ENCODE peak calls at places on chromosomes 2 and 18, in five cellular contexts. R is stimulated activated CD4-positive, alpha-beta T cell treated with anti-CD3 and anti-CD28 coated beads, Interleukin-4, amount 100 ng/mL, for 24 hours; W is cardiac muscle cell; T is NCI-H69; A is occipital lobe. M is an unnamed sample.

GRCh38 chr2:236947896-236948295 is 137.8 kb upstream of the COPS8 start:
- DNase-seq in R (no peak), W (no peak), T (no peak), A (no peak), M (no peak)

GRCh38 chr2:58762176-58762781 is 521.2 kb upstream of the FANCL start:
- DNase-seq in R (no peak), W (peak), T (peak), A (peak), M (no peak)

GRCh38 chr2:215635071-215635787 is 199.4 kb upstream of the FN1 start:
- DNase-seq in R (no peak), W (no peak), T (no peak), A (no peak), M (no peak)

GRCh38 chr18:3511980-3512379 is 62.0 kb downstream of the TGIF1 start:
- DNase-seq in R (no peak), W (no peak), T (peak), A (no peak), M (no peak)

GRCh38 chr18:65753520-65753919 is 2.7 kb downstream of the CDH7 start:
- DNase-seq in R (no peak), W (peak), T (peak), A (peak), M (no peak)

GRCh38 chr2:49861821-49862220 is 707.5 kb upstream of the FSHR start:
- DNase-seq in R (no peak), W (no peak), T (no peak), A (no peak), M (no peak)

GRCh38 chr2:143083636-143084035 is 45.6 kb upstream of the ARHGAP15 start:
- DNase-seq in R (no peak), W (no peak), T (no peak), A (no peak), M (no peak)

GRCh38 chr2:222609391-222609790 is 46.5 kb downstream of the FARSB start:
- DNase-seq in R (no peak), W (no peak), T (no peak), A (no peak), M (no peak)

GRCh38 chr2:66515743-66516142 is 80.8 kb downstream of the MEIS1 start:
- DNase-seq in R (no peak), W (no peak), T (peak), A (no peak), M (no peak)

GRCh38 chr2:126876631-126877030 is 22.1 kb upstream of the TEX51 start:
- DNase-seq in R (no peak), W (no peak), T (no peak), A (no peak), M (no peak)

GRCh38 chr18:2303517-2304238 is 267.6 kb downstream of the METTL4 start:
- DNase-seq in R (no peak), W (peak), T (no peak), A (no peak), M (no peak)

GRCh38 chr2:223784221-223784772 is 53.1 kb downstream of the AP1S3 start:
- DNase-seq in R (no peak), W (no peak), T (no peak), A (no peak), M (no peak)

GRCh38 chr2:72144746-72145657 is 2.7 kb downstream of the CYP26B1 start:
- DNase-seq in R (no peak), W (peak), T (peak), A (no peak), M (peak)

GRCh38 chr2:148927010-148927409 is 52.0 kb downstream of the KIF5C start:
- DNase-seq in R (peak), W (no peak), T (peak), A (no peak), M (no peak)

GRCh38 chr2:39918886-39919285 is 139.8 kb upstream of the THUMPD2 start:
- DNase-seq in R (no peak), W (no peak), T (no peak), A (no peak), M (no peak)

GRCh38 chr2:150937030-150937429 is 324.6 kb downstream of the RBM43 start:
- DNase-seq in R (no peak), W (no peak), T (no peak), A (no peak), M (no peak)

GRCh38 chr2:228917195-228917594 is 353.9 kb downstream of the PID1 start:
- DNase-seq in R (no peak), W (no peak), T (no peak), A (no peak), M (no peak)

GRCh38 chr18:59864446-59864764 is 35.4 kb upstream of the PMAIP1 start:
- DNase-seq in R (no peak), W (no peak), T (no peak), A (no peak), M (no peak)

GRCh38 chr2:127371037-127371436 is 16.7 kb downstream of the MAP3K2 start:
- DNase-seq in R (no peak), W (no peak), T (no peak), A (no peak), M (peak)

GRCh38 chr2:108701208-108701607 is 18.1 kb upstream of the RANBP2 start:
- DNase-seq in R (no peak), W (peak), T (no peak), A (no peak), M (no peak)

GRCh38 chr18:23105030-23105429 is 30.3 kb upstream of the CABLES1 start:
- DNase-seq in R (no peak), W (no peak), T (no peak), A (no peak), M (no peak)

GRCh38 chr2:12717988-12718661 is 1.4 kb downstream of the TRIB2 start:
- DNase-seq in R (peak), W (peak), T (peak), A (no peak), M (no peak)